ENCODE peak calls at places on chromosome 7, in five cellular contexts. J is CD4-positive, alpha-beta T cell; G is HCT116; N is LNCaP clone FGC; R is OCI-LY7. V is an unnamed sample.

GRCh38 chr7:101035941-101036340 is 16.1 kb downstream of the MUC17 start:
- DNase-seq in R (no peak), N (no peak), J (no peak), G (no peak), V (no peak)

GRCh38 chr7:97025983-97026704 is 1.5 kb upstream of the DLX5 start:
- DNase-seq in G (no peak), N (no peak), J (no peak), R (no peak), V (no peak)

GRCh38 chr7:69622960-69623359 is 24.7 kb downstream of the AUTS2 start:
- DNase-seq in N (no peak), J (no peak), G (no peak), R (no peak), V (no peak)

GRCh38 chr7:14931511-14932215 is 29.1 kb upstream of the DGKB start:
- DNase-seq in G (no peak), N (no peak), J (no peak), R (no peak), V (no peak)

GRCh38 chr7:95433129-95433528 is 1.7 kb downstream of the PON2 start:
- DNase-seq in G (no peak), N (no peak), J (no peak), R (no peak), V (no peak)

GRCh38 chr7:123633553-123633952 is 22.1 kb upstream of the LMOD2 start:
- DNase-seq in J (no peak), N (no peak), G (no peak), R (no peak), V (no peak)

GRCh38 chr7:30778246-30779025 is 7.2 kb downstream of the MINDY4 start:
- DNase-seq in R (no peak), G (no peak), J (no peak), N (peak), V (no peak)

GRCh38 chr7:140053812-140054539 is 8.8 kb downstream of the PARP12 start:
- DNase-seq in J (no peak), G (no peak), N (no peak), R (no peak), V (no peak)

GRCh38 chr7:97495487-97495886 is 236.4 kb upstream of the TAC1 start:
- DNase-seq in R (no peak), N (no peak), G (no peak), J (no peak), V (no peak)

GRCh38 chr7:25478925-25479324 is 250.6 kb upstream of the NPVF start:
- DNase-seq in R (no peak), G (no peak), N (no peak), J (no peak), V (no peak)

GRCh38 chr7:143376396-143376795 is 4.7 kb upstream of the ZYX start:
- DNase-seq in N (no peak), J (no peak), G (no peak), R (no peak), V (no peak)

GRCh38 chr7:138167222-138167621 is 91.0 kb downstream of the AKR1D1 start:
- DNase-seq in G (no peak), N (no peak), R (no peak), J (no peak), V (no peak)

GRCh38 chr7:139918488-139918887 is 89.4 kb downstream of the TBXAS1 start:
- DNase-seq in R (no peak), J (no peak), N (no peak), G (no peak), V (no peak)

GRCh38 chr7:64630496-64630895 is 35.4 kb upstream of the ZNF107 start:
- DNase-seq in R (peak), N (peak), G (peak), J (no peak), V (no peak)

GRCh38 chr7:99393363-99394187 is 14.8 kb downstream of the PDAP1 start:
- DNase-seq in R (no peak), J (no peak), N (peak), G (no peak), V (peak)

GRCh38 chr7:27185708-27186449 is 847 bp upstream of the HOXA11 start:
- DNase-seq in G (no peak), J (no peak), N (no peak), R (no peak), V (no peak)

GRCh38 chr7:132333301-132333700 is 243.0 kb downstream of the PLXNA4 start:
- DNase-seq in G (no peak), R (no peak), N (no peak), J (no peak), V (no peak)

GRCh38 chr7:47807756-47808155 is 140.5 kb downstream of the PKD1L1 start:
- DNase-seq in J (no peak), N (no peak), R (peak), G (no peak), V (no peak)

GRCh38 chr7:39950473-39951155 is 558 bp downstream of the CDK13 start:
- DNase-seq in G (no peak), N (no peak), J (peak), R (peak), V (no peak)

GRCh38 chr7:18494821-18495408 is 634 bp upstream of the HDAC9 start:
- DNase-seq in G (no peak), R (no peak), N (no peak), J (no peak), V (no peak)

GRCh38 chr7:32102432-32102851 is 32.2 kb upstream of the PDE1C start:
- DNase-seq in G (no peak), N (no peak), J (no peak), R (no peak), V (no peak)

GRCh38 chr7:34430456-34430855 is 227.6 kb upstream of the NPSR1 start:
- DNase-seq in G (peak), R (no peak), N (peak), J (no peak), V (no peak)

GRCh38 chr7:44071726-44072363 is 6.5 kb upstream of the PGAM2 start:
- DNase-seq in R (no peak), G (no peak), J (no peak), N (no peak), V (no peak)

GRCh38 chr7:148368562-148368961 is 222.0 kb upstream of the C7orf33 start:
- DNase-seq in G (no peak), N (no peak), J (no peak), R (no peak), V (no peak)

GRCh38 chr7:97639036-97639435 is 92.8 kb upstream of the TAC1 start:
- DNase-seq in G (no peak), R (no peak), N (no peak), J (no peak), V (no peak)

GRCh38 chr7:121744877-121745276 is 128.1 kb upstream of the PTPRZ1 start:
- DNase-seq in J (no peak), N (no peak), R (no peak), G (no peak), V (no peak)

GRCh38 chr7:98323597-98324322 is 42.3 kb downstream of the BRI3 start:
- DNase-seq in G (no peak), J (no peak), R (no peak), N (no peak), V (no peak)

GRCh38 chr7:1853619-1854520 is 183.8 kb downstream of the ELFN1 start:
- DNase-seq in G (no peak), N (no peak), J (no peak), R (no peak), V (no peak)

GRCh38 chr7:129790136-129790535 is 162.6 kb downstream of the UBE2H start:
- DNase-seq in R (no peak), G (no peak), J (no peak), N (no peak), V (no peak)

GRCh38 chr7:121244120-121244865 is 84.5 kb upstream of the WNT16 start:
- DNase-seq in N (no peak), R (peak), G (no peak), J (no peak), V (no peak)

GRCh38 chr7:22156205-22156604 is 200.7 kb downstream of the RAPGEF5 start:
- DNase-seq in N (no peak), G (peak), J (no peak), R (no peak), V (no peak)

GRCh38 chr7:35624299-35625186 is 70.4 kb downstream of the HERPUD2 start:
- DNase-seq in N (no peak), G (peak), R (peak), J (peak), V (peak)

GRCh38 chr7:45239486-45239885 is 81.9 kb downstream of the RAMP3 start:
- DNase-seq in J (no peak), R (no peak), G (no peak), N (no peak), V (no peak)

GRCh38 chr7:69218634-69219033 is 379.6 kb upstream of the AUTS2 start:
- DNase-seq in N (peak), G (no peak), J (no peak), R (no peak), V (no peak)

GRCh38 chr7:31892099-31892787 is 178.0 kb downstream of the PDE1C start:
- DNase-seq in R (no peak), G (no peak), N (no peak), J (no peak), V (no peak)

GRCh38 chr7:87339373-87339897 is 6.0 kb upstream of the CROT start:
- DNase-seq in R (no peak), G (no peak), J (no peak), N (no peak), V (no peak)

GRCh38 chr7:150727381-150727780 is 9.8 kb upstream of the GIMAP5 start:
- DNase-seq in G (no peak), J (no peak), R (no peak), N (no peak), V (no peak)

GRCh38 chr7:82839555-82839954 is 323.1 kb downstream of the PCLO start:
- DNase-seq in N (no peak), R (no peak), J (no peak), G (no peak), V (no peak)

GRCh38 chr7:101066141-101066857 is 19.0 kb upstream of the TRIM56 start:
- DNase-seq in J (no peak), N (no peak), G (no peak), R (no peak), V (no peak)

GRCh38 chr7:55173671-55174070 is 154.9 kb downstream of the EGFR start:
- DNase-seq in N (no peak), R (no peak), G (no peak), J (no peak), V (no peak)
- TF ChIP-seq CTCF in N (no peak), R (no peak), G (no peak), J (no peak), V (no peak)

DNA sequence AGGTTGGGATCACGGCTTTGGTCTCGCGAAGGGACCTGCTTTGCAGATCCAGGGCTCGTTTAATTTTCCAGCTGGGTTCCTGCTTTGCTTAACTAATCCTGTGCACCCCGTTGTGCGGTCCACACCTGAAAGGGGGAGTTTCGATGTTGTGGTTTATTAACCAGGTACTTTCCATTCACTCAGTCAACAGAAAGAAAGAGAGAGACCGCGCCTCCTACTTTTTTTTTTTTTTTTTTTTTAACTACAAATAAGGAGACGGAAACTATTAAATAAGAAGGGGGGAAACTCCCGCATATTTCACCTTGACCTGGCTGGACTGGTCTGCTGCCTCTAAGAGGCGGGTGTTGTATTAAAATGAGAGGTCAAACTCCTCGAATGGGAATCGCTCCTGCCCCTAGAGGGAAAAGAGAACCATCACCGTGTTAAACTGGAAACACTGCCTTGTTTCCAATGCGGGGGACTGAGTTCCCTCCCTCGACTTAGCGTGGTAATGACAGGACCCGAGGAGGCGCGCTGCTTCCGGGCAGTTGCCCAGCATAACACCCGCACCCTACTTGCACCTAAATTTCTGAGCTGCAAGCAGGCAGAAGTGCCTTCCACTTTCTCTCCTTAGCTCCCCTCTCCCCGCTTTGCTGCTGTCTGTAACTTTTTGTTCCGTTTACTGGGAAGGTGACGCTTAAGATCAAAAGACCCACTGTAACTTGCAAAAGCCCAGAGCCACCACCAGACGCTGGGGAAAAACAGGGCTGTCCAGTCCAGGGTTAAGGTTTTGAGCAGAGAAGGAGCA is 1.1 kb upstream of the ITGB8 start:
- DNase-seq in N (peak), R (no peak), J (no peak), G (peak), V (no peak)
- TF ChIP-seq CTCF in N (peak), R (no peak), J (no peak), G (no peak), V (no peak)

DNA sequence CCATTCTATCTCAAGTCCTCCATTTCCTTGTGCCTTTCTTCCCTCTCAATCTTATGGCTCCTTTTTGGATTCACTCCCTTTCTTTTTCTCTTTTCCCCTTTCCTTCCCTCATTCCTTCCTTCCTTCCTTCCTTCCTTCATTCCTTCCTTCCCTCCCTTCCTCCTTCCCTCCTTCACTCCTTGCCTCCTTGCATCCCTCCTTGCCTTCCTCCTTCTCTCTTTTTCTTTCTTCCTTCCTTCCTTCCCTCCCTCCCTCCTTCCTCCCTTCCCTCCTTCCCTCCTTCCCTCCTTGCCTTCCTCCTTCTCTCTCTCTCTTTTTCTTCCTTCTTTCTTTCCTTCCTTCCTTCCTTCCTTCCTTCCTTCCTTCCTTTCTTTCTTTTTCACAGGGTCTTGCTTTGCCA is 120.1 kb downstream of the SAMD9 start:
- DNase-seq in N (no peak), R (no peak), G (no peak), J (no peak), V (no peak)
- TF ChIP-seq CTCF in N (no peak), R (no peak), G (no peak), J (no peak), V (no peak)

DNA sequence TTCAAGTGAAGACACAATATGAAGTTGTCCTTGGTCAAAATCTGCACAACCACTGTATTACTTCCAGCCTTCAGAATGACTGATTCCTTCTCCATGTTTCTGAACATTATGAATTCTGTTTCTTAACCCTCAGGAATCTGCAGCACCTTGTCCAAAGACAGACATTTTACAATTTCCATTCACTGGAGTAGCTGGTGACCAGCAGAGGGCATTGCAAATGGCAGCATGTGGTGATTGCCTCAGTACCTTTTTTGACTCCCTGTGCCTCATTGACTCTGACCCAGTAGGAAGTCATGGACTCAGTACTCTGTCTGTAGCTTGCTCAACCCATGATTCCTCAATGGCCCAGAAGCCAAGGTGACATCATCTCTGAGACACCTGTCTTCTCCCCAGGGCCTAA is 879 bp upstream of the VPS41 start:
- DNase-seq in G (no peak), N (no peak), R (no peak), J (no peak), V (no peak)
- TF ChIP-seq CTCF in G (no peak), N (peak), R (peak), J (no peak), V (no peak)

DNA sequence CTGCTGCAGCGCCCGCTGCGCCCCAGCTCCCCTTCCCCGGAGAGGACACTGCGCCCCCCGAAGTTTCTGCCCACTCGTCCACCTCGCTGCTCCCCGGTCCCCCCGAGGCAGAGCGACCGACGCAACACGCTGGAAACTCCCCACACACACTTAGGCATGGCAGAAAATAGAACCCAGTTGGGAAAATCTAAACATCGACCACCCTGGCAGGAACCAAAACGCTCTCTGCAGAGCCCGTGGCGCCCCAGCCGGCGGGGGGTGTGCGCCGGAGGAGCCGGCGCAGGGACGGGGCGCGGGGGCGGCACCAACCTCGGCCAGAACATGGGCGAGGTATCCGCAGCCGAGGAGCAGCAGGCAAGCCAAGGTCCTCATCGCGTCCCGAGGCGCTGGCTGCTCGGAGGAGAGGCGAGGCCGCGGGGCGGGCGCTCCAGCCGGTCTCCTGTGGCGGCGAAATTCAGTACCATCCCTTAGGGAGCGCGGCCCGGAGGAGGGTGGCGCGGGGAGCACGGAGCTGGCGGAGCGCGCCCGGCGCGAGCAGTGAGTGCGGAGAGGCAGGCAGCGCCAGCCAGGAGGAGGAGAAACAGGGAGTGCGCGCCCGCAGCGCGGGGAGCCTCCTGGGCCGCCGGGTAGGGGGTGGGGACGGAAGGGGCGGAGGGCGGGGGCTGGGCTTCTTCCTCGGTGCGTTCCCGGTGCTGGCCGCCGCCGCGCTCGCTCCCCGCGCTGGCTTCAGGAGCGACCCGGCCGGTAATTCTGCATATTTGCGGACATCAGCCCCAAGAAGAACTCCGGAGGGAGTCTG is 817 bp downstream of the PDGFA start:
- DNase-seq in G (no peak), N (peak), J (no peak), R (no peak), V (peak)
- TF ChIP-seq CTCF in G (no peak), N (no peak), J (no peak), R (no peak), V (no peak)

GRCh38 chr7:41470081-41470480 is 232.8 kb downstream of the INHBA start:
- DNase-seq in G (no peak), N (no peak), R (no peak), J (no peak), V (no peak)
- TF ChIP-seq CTCF in G (no peak), N (no peak), R (no peak), J (no peak), V (no peak)

GRCh38 chr7:11379641-11380040 is 406.0 kb downstream of the PHF14 start:
- DNase-seq in G (no peak), N (no peak), J (no peak), R (no peak), V (no peak)
- TF ChIP-seq CTCF in G (no peak), N (no peak), J (no peak), R (no peak), V (no peak)

GRCh38 chr7:20784311-20785210 is 2.1 kb downstream of the SP8 start:
- DNase-seq in G (no peak), N (no peak), R (no peak), J (no peak), V (no peak)

GRCh38 chr7:20786049-20786412 is 655 bp downstream of the SP8 start:
- DNase-seq in G (no peak), N (no peak), R (no peak), J (no peak), V (no peak)

GRCh38 chr7:20783131-20783715 is 3.5 kb downstream of the SP8 start:
- DNase-seq in G (no peak), N (no peak), J (no peak), R (no peak), V (no peak)

GRCh38 chr7:20785211-20786048 is 1.3 kb downstream of the SP8 start:
- DNase-seq in J (no peak), N (no peak), G (no peak), R (no peak), V (no peak)

DNA sequence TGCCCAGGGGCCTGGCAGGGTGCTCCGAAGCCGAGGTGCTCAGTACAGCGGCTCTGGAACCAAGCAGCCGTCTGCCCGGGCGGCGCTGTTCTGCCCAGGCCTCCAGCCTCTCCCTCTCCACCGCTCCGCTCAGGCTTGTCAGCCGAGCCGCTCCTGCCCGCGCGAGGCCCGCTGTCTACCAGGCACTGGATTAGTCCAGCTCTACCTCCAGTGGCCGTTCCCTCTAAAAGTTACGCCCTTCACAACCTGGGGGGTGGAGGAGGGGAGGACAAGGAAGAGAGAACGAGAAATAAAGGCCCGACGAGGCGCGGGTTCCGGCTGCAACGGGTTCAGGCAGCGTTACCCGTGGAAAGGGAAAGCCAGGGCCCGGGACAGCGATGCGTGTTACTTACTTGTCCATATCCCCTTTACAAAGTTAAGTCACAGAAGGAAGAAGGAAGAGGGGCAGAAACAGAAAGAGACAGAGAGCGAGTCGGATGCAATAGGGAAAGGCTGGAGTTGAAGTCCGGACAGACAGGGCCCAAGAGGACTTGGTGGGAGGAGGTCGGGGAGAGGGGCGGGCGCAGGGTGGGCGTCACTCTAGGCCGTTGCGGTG is 2.9 kb downstream of the SP8 start:
- DNase-seq in N (no peak), G (no peak), J (no peak), R (no peak), V (no peak)
- TF ChIP-seq CTCF in N (no peak), G (no peak), J (no peak), R (no peak), V (peak)